ENCODE peak calls at places on chromosome 22, in six cellular contexts. T is neural progenitor cell; O is IMR-90; Y is ovary; Q is naive thymus-derived CD4-positive, alpha-beta T cell; I is endodermal cell. M is an unnamed sample.

GRCh38 chr22:38098410-38099249 is 11.9 kb downstream of the BAIAP2L2 start:
- DNase-seq in T (no peak), O (peak; percentile 69), Y (no peak), Q (no peak), I (no peak), M (no peak)

GRCh38 chr22:32627091-32627490 is 152.5 kb downstream of the FBXO7 start:
- DNase-seq in T (no peak), O (no peak), Y (no peak), Q (no peak), I (no peak), M (no peak)

GRCh38 chr22:37090920-37091688 is 18.4 kb downstream of the TMPRSS6 start:
- DNase-seq in T (no peak), O (no peak), Y (no peak), Q (no peak), I (no peak), M (no peak)

GRCh38 chr22:39405346-39406085 is 5.9 kb downstream of the TAB1 start:
- DNase-seq in T (peak; percentile 18), O (peak; percentile 65), Y (peak; percentile 73), Q (no peak), I (no peak), M (no peak)

GRCh38 chr22:31344369-31345330 is 1.5 kb downstream of the PATZ1 start:
- DNase-seq in T (peak; percentile 9), O (peak; percentile 57), Y (peak; percentile 60), Q (peak; percentile 40), I (no peak), M (no peak)

GRCh38 chr22:36152088-36152487 is 8.5 kb downstream of the APOL3 start:
- DNase-seq in T (no peak), O (no peak), Y (no peak), Q (no peak), I (no peak), M (no peak)

GRCh38 chr22:36467042-36467810 is 14.2 kb downstream of the TXN2 start:
- DNase-seq in T (no peak), O (peak; percentile 86), Y (no peak), Q (no peak), I (no peak), M (no peak)

GRCh38 chr22:49302150-49302460 is 525.6 kb downstream of the BRD1 start:
- DNase-seq in T (no peak), O (no peak), Y (peak; percentile 5), Q (no peak), I (no peak), M (no peak)

GRCh38 chr22:38468761-38469305 is 937 bp downstream of the KDELR3 start:
- DNase-seq in T (no peak), O (no peak), Y (no peak), Q (no peak), I (no peak), M (no peak)

GRCh38 chr22:28141614-28142013 is 222.6 kb upstream of the PITPNB start:
- DNase-seq in T (no peak), O (peak; percentile 77), Y (no peak), Q (no peak), I (no peak), M (no peak)

GRCh38 chr22:48884786-48885185 is 942.9 kb downstream of the BRD1 start:
- DNase-seq in T (no peak), O (no peak), Y (no peak), Q (no peak), I (peak; percentile 41), M (no peak)

GRCh38 chr22:43198126-43198525 is 11.2 kb upstream of the TTLL12 start:
- DNase-seq in T (no peak), O (no peak), Y (no peak), Q (no peak), I (no peak), M (no peak)
- H3K4me1 ChIP-seq in T (no peaks in the 10 kb centered on the region), O (peaks cover 2% of the 10 kb centered on the region), Y (no peaks in the 10 kb centered on the region), Q (no peaks in the 10 kb centered on the region), I (no peaks in the 10 kb centered on the region), M (no peaks in the 10 kb centered on the region)

DNA sequence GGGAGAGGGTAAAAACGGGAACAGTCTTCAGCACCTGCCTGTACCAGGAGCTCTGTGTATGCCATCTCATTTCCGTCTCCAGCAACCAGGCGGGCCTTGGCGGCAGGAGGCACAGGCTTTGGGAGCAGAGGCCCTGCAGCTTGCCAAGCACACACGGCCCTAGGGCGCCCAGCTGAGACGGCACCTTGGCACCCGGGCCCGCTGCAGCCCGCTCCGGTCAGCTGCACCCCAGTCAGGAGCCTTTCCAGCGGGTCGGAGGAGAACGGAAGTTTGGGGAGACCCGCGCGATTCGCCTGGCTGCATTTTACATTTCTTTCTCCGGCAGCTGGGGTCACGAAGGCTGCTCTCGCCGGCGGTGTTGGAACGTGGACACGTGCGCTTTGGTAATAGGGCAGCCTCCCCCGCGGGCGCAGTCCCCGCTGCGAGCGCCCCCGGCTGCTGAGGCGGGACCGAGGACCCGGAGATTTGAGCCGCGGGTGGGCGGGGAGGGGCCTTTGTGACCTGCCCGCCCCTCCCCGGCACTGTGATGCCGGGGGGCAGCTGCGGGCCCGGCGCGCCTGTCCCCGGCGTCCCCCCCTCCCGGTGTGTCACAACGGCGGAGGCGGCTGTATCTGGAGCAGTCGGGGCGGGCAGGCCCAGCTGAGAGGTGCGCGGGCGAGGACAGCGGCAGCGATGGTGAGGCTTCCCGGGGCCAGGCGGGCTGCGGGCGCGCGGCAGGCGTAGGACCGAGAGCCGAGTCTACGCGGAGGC is at the start of gene TUBA8:
- DNase-seq in T (peak; percentile 72), O (peak; percentile 16), Y (peak; percentile 57), Q (peak; percentile 59), I (peak; percentile 81), M (no peak)
- H3K4me3 ChIP-seq in T (peak within 1 kb of the TSS; percentile 49), O (peak within 1 kb of the TSS; percentile 32), Y (peak within 1 kb of the TSS; percentile 45), Q (no peak within 1 kb of the TSS), I (no peak within 1 kb of the TSS), M (peak within 1 kb of the TSS; percentile 66)

DNA sequence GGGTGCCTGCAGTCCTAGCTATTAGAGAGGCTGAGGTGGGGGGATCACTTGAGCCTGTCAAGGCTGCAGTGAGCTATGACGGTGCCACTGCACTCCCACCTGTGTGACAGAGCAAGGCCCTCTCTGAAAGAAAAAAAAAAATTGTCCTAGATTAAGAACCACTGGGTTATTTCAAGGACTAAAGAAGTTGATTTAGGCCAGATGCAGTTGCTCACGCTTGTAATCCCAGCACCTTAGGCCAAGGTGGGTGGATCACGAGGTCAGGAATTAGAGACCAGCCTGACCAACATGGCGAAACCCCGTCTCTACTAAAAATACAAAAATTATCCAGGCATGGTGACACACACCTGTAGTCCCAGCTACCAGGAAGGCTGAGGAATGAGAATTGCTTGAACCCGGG is 129.0 kb downstream of the MRTFA start:
- DNase-seq in T (no peak), O (no peak), Y (no peak), Q (no peak), I (no peak), M (no peak)
- H3K4me1 ChIP-seq in T (peaks cover 6% of the 10 kb centered on the region), O (peaks cover 35% of the 10 kb centered on the region), Y (peaks cover 16% of the 10 kb centered on the region), Q (no peaks in the 10 kb centered on the region), I (peaks cover 19% of the 10 kb centered on the region), M (peaks cover 38% of the 10 kb centered on the region)

DNA sequence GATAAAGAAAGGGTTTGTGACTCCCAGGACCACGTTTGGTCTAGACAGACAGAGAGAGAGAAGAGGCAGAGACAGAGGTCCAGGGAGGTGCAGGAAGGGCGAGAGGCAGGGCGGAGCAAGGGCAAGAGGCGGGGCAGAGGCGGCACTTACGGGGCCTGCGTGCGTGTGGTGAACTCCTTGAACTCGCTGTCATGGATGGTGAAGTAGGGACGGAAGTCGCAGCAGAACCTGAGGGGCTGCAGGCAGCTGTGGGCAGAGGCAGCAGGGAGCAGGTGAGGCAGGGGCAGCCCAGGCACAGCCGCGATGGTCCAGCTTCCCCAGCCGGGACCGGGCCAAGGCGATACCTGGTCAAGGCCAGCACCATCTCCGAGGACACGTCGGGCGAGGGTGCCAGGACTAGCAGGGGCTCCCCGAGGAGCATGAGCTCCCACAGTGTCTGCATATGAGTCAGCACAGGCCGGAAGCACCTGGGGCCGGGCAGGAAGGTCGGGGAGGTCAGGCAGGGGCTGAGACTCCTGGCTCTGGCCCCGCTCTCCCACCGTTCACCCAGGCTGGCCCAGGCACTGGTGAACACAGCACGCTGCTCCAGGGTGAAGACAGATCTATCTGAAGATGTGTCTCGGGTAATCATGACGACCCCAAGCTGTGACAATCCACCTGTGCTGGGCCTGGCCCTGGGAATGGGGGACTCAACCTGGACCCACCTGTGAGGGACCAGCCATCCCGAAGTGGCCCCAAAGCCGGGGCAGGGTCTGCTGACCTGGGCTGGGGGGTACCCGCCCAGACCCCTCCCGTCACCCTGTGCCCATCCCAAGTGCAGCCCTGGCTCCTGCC is 7.2 kb upstream of the PLXNB2 start:
- DNase-seq in T (no peak), O (no peak), Y (no peak), Q (peak; percentile 71), I (peak; percentile 72), M (no peak)
- H3K4me3 ChIP-seq in T (no peak overlapping the region), O (no peak overlapping the region), Y (no peak overlapping the region), Q (peak overlapping the region; percentile 53), I (no peak overlapping the region), M (peak overlapping the region; percentile 26)

DNA sequence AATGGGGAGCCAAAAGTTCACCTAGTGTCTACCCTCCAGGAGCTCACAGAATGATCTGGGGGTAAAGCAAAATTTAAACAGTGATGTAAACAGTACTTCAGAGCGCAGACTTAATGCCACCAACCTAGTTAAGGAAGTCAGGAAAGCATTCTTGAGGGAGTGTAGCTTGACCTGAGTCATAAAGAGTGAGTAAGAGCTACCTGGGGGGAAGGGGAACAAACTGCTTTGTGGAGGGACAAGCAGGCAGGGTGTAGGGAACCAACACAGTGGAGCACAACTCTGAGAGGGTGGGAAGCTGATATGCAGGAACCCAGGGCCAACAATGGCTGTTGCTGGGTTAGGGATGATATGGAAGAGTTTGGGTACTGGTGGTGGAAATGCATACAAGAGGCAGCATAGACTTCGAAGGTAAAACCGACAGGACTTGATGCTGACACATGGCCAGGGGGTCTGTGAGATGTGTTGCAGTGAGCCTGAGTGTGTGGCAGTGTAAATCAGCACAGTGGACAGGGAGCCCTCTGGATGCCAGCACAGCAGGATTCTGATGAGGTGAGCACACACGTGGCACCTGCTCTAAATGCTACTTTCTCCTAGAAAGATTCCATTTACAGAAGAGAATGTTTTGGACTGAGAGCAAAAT is 58.3 kb upstream of the CYP2D6 start:
- DNase-seq in T (no peak), O (peak; percentile 55), Y (no peak), Q (no peak), I (peak; percentile 70), M (no peak)
- H3K4me1 ChIP-seq in T (peaks cover 26% of the 10 kb centered on the region), O (peaks cover 9% of the 10 kb centered on the region), Y (no peaks in the 10 kb centered on the region), Q (peaks cover 14% of the 10 kb centered on the region), I (peaks cover 13% of the 10 kb centered on the region), M (peaks cover 3% of the 10 kb centered on the region)

GRCh38 chr22:33850227-33850626 is 70.0 kb downstream of the LARGE1 start:
- DNase-seq in T (no peak), O (no peak), Y (no peak), Q (no peak), I (no peak), M (no peak)

GRCh38 chr22:33848251-33848650 is 72.0 kb downstream of the LARGE1 start:
- DNase-seq in T (no peak), O (peak; percentile 49), Y (no peak), Q (no peak), I (no peak), M (no peak)

GRCh38 chr22:33851985-33852384 is 68.3 kb downstream of the LARGE1 start:
- DNase-seq in T (no peak), O (no peak), Y (no peak), Q (no peak), I (no peak), M (no peak)

GRCh38 chr22:33851240-33851639 is 69.0 kb downstream of the LARGE1 start:
- DNase-seq in T (no peak), O (peak; percentile 44), Y (no peak), Q (no peak), I (no peak), M (no peak)

GRCh38 chr22:33850724-33851123 is 69.6 kb downstream of the LARGE1 start:
- DNase-seq in T (no peak), O (no peak), Y (no peak), Q (no peak), I (peak; percentile 68), M (no peak)
- H3K4me3 ChIP-seq in T (no peak overlapping the region), O (no peak overlapping the region), Y (no peak overlapping the region), Q (no peak overlapping the region), I (no peak overlapping the region), M (no peak overlapping the region)